ENCODE peak calls at places on chromosomes 12 and 14, in eight cellular contexts. W is lower leg skin; S is AG09309; U is sigmoid colon; B is cardiac fibroblast; Q is fibroblast of lung; L is astrocyte of the spinal cord; I is CD8-positive, alpha-beta T cell. F is an unnamed sample.

GRCh38 chr12:116015525-116015924 is 262.0 kb downstream of the MED13L start:
- DNase-seq in W (no peak), Q (peak; percentile 57), I (no peak), S (no peak), B (peak; percentile 77), U (no peak), L (peak; percentile 73), F (peak; percentile 20)

GRCh38 chr12:62006076-62006732 is 254.0 kb upstream of the USP15 start:
- DNase-seq in B (peak; percentile 57), L (peak; percentile 42), Q (peak; percentile 17), U (no peak), S (peak; percentile 3), W (no peak), I (peak; percentile 18), F (peak; percentile 35)

GRCh38 chr12:68119250-68119649 is 40.3 kb downstream of the IFNG start:
- DNase-seq in W (no peak), L (no peak), B (no peak), I (no peak), U (no peak), Q (no peak), S (no peak), F (no peak)

GRCh38 chr12:61896436-61896835 is 363.8 kb upstream of the USP15 start:
- DNase-seq in S (no peak), W (no peak), U (no peak), I (no peak), B (no peak), Q (no peak), L (no peak), F (no peak)

GRCh38 chr12:39368891-39369290 is 74.0 kb downstream of the KIF21A start:
- DNase-seq in Q (peak; percentile 22), S (no peak), U (no peak), W (no peak), I (no peak), L (no peak), B (no peak), F (no peak)

GRCh38 chr14:74302160-74302628 is 540 bp downstream of the ABCD4 start:
- DNase-seq in S (no peak), Q (peak; percentile 58), L (peak; percentile 55), W (no peak), I (no peak), U (no peak), B (peak; percentile 68), F (peak; percentile 37)

GRCh38 chr12:100984821-100985220 is 190.2 kb downstream of the ANO4 start:
- DNase-seq in U (no peak), B (no peak), I (no peak), S (no peak), W (no peak), L (no peak), Q (no peak), F (no peak)

GRCh38 chr12:74537126-74537706 is 419 bp upstream of the ATXN7L3B start:
- DNase-seq in L (no peak), U (no peak), W (no peak), I (no peak), S (peak; percentile 16), B (peak; percentile 71), Q (peak; percentile 60), F (peak; percentile 59)

GRCh38 chr12:2082321-2082720 is 29.5 kb downstream of the CACNA1C start:
- DNase-seq in S (no peak), W (no peak), L (no peak), B (no peak), I (no peak), Q (no peak), U (no peak), F (no peak)

GRCh38 chr12:46432325-46432724 is 59.8 kb upstream of the SLC38A2 start:
- DNase-seq in U (no peak), S (no peak), L (no peak), Q (no peak), W (no peak), I (no peak), B (no peak), F (no peak)

GRCh38 chr14:52852810-52853521 is 61.6 kb upstream of the GNPNAT1 start:
- DNase-seq in U (no peak), S (no peak), B (peak; percentile 41), W (no peak), I (no peak), L (no peak), Q (no peak), F (no peak)

GRCh38 chr14:96574633-96575191 is 72.5 kb downstream of the PAPOLA start:
- DNase-seq in S (peak; percentile 44), U (no peak), B (peak; percentile 79), W (no peak), L (peak; percentile 70), I (no peak), Q (peak; percentile 79), F (no peak)

GRCh38 chr14:54529811-54530210 is 20.1 kb downstream of the CGRRF1 start:
- DNase-seq in B (peak; percentile 61), U (no peak), S (peak; percentile 31), W (no peak), I (no peak), Q (peak; percentile 61), L (peak; percentile 59), F (peak; percentile 56)

GRCh38 chr12:89566615-89567014 is 40.8 kb upstream of the POC1B start:
- DNase-seq in B (peak; percentile 38), U (no peak), Q (peak; percentile 79), L (no peak), I (no peak), S (no peak), W (no peak), F (no peak)

GRCh38 chr12:106288510-106289195 is 13.9 kb upstream of the TCP11L2 start:
- DNase-seq in U (no peak), Q (peak; percentile 96), L (peak; percentile 92), W (no peak), B (peak; percentile 87), I (no peak), S (peak; percentile 95), F (no peak)

GRCh38 chr12:75476076-75476475 is 4.5 kb upstream of the GLIPR1 start:
- DNase-seq in W (no peak), Q (no peak), S (no peak), L (no peak), B (no peak), U (no peak), I (no peak), F (no peak)

GRCh38 chr12:54240971-54241588 is 38.8 kb downstream of the CBX5 start:
- DNase-seq in I (no peak), U (no peak), Q (no peak), S (no peak), L (no peak), W (no peak), B (no peak), F (no peak)

GRCh38 chr12:105671720-105672119 is 341.2 kb downstream of the C12orf75 start:
- DNase-seq in I (no peak), Q (peak; percentile 39), B (no peak), U (no peak), S (peak; percentile 52), W (no peak), L (no peak), F (no peak)

GRCh38 chr14:104139460-104140212 is 1.2 kb downstream of the KIF26A start:
- DNase-seq in L (no peak), I (no peak), U (peak; percentile 61), S (no peak), B (no peak), Q (no peak), W (peak; percentile 80), F (peak; percentile 69)

GRCh38 chr14:104141621-104142091 is 3.3 kb downstream of the KIF26A start:
- DNase-seq in U (peak; percentile 61), B (no peak), I (no peak), L (no peak), Q (no peak), W (peak; percentile 76), S (no peak), F (no peak)

GRCh38 chr14:104140463-104141331 is 2.3 kb downstream of the KIF26A start:
- DNase-seq in L (no peak), U (peak; percentile 55), Q (no peak), B (no peak), I (no peak), W (peak; percentile 84), S (no peak), F (peak; percentile 5)

GRCh38 chr14:104138891-104139459 is 588 bp downstream of the KIF26A start:
- DNase-seq in U (peak; percentile 63), Q (no peak), W (peak; percentile 83), B (no peak), I (no peak), L (no peak), S (no peak), F (no peak)

DNA sequence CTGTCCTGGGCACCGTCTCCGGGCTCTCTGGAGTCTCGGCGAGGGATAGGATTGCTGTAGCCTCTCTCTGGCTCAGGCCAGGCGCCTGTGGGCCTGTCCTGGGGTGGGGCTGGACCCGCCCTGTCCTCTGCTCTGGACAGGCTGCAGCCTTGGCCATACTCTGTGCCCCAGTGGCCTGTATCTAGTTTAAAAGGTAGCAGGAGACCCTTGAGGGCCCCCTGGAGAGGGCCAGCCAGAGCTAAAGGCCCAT is 1.8 kb downstream of the KIF26A start:
- DNase-seq in S (no peak), B (no peak), L (no peak), I (no peak), W (peak; percentile 70), U (peak; percentile 37), Q (no peak), F (no peak)
- H3K4me3 ChIP-seq in S (no peak overlapping the region), B (no peak overlapping the region), L (no peak overlapping the region), I (no peak overlapping the region), W (no peak overlapping the region), U (no peak overlapping the region), Q (no peak overlapping the region), F (peak overlapping the region; percentile 55)

GRCh38 chr12:124916370-124917134 is 2.1 kb upstream of the UBC start:
- DNase-seq in I (peak; percentile 49), U (peak; percentile 92), B (peak; percentile 92), Q (peak; percentile 95), S (peak; percentile 77), L (peak; percentile 94), W (peak; percentile 95), F (peak; percentile 61)
- H3K4me3 ChIP-seq in I (peak overlapping the region; percentile 3), U (peak overlapping the region; percentile 98), B (peak overlapping the region; percentile 98), Q (peak overlapping the region; percentile 96), S (peak overlapping the region; percentile 35), L (peak overlapping the region; percentile 10), W (no peak overlapping the region), F (no peak overlapping the region)

GRCh38 chr12:57737467-57738141 is 938 bp downstream of the AGAP2 start:
- DNase-seq in W (no peak), L (no peak), Q (no peak), I (no peak), B (no peak), S (no peak), U (no peak), F (no peak)
- H3K4me3 ChIP-seq in W (no peak overlapping the region), L (no peak overlapping the region), Q (no peak overlapping the region), I (no peak overlapping the region), B (peak overlapping the region; percentile 21), S (peak overlapping the region; percentile 12), U (peak overlapping the region; percentile 20), F (no peak overlapping the region)

GRCh38 chr12:57966536-57966935 is 25.2 kb downstream of the ATP23 start:
- DNase-seq in Q (no peak), B (no peak), U (no peak), W (no peak), L (no peak), I (no peak), S (no peak), F (no peak)

GRCh38 chr12:57965766-57966165 is 24.4 kb downstream of the ATP23 start:
- DNase-seq in U (no peak), B (no peak), W (no peak), S (no peak), I (no peak), L (no peak), Q (no peak), F (no peak)

DNA sequence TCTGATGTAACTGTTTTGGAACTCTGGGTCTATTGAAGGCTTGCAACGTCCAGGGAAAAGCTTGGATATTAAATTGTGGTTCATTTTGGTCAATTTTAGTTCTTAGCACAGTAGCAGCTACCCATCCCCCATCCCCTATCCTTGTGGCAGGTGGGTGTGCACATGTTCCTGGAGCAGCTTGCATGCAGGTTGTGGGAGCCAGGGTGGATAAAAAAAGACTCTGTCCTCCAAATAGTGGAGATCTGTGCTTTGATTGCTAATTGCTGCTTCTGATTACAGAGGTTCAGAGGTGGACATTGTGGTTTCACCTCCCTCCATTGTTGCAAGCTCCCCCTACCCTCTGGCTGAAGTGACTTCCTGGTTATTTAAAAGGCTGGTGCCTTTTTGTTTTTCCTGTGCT is 23.1 kb downstream of the ATP23 start:
- DNase-seq in L (no peak), I (no peak), Q (no peak), B (no peak), U (no peak), S (no peak), W (no peak), F (no peak)
- H3K4me3 ChIP-seq in L (no peak overlapping the region), I (no peak overlapping the region), Q (no peak overlapping the region), B (no peak overlapping the region), U (no peak overlapping the region), S (no peak overlapping the region), W (no peak overlapping the region), F (no peak overlapping the region)